ENCODE peak calls at places on chromosome 15, in eight cellular contexts. P is HCT116, H is endothelial cell of umbilical vein, G is transverse colon, C is lower lobe of right lung, R is iPS DF 6.9, S is heart right ventricle, T is IMR-90. Q is an unnamed sample. For H3K4me1, the result is how much of the 10 kb centered on the place peaks cover.

GRCh38 chr15:66783327-66784124 is 81.5 kb downstream of the SMAD6 start:
- DNase-seq in T (peak), G (no peak), R (no peak), P (no peak), H (no peak), C (no peak), S (no peak), Q (no peak)

GRCh38 chr15:67063689-67064606 is 1.5 kb upstream of the SMAD3 start:
- DNase-seq in H (no peak), S (peak), G (peak), T (peak), R (no peak), C (peak), P (peak), Q (no peak)

GRCh38 chr15:51093488-51093864 is 1.2 kb downstream of the TNFAIP8L3 start:
- DNase-seq in P (no peak), G (no peak), S (no peak), H (no peak), R (no peak), C (no peak), T (no peak), Q (no peak)

GRCh38 chr15:79184465-79184892 is 93.9 kb upstream of the RASGRF1 start:
- DNase-seq in P (peak), G (peak), T (peak), S (peak), H (peak), R (no peak), C (peak), Q (peak)

GRCh38 chr15:98903377-98904018 is 104.1 kb downstream of the PGPEP1L start:
- DNase-seq in P (no peak), T (peak), S (no peak), R (no peak), G (no peak), H (peak), C (no peak), Q (no peak)

GRCh38 chr15:83854314-83854713 is 200.4 kb downstream of the ADAMTSL3 start:
- DNase-seq in S (no peak), R (no peak), P (peak), T (peak), G (no peak), C (no peak), H (no peak), Q (no peak)

GRCh38 chr15:69225355-69226027 is 65.1 kb downstream of the GLCE start:
- DNase-seq in T (peak), S (no peak), G (no peak), P (peak), H (peak), R (no peak), C (no peak), Q (no peak)

GRCh38 chr15:31374489-31374888 is 47.9 kb downstream of the KLF13 start:
- DNase-seq in T (no peak), P (no peak), R (no peak), H (no peak), C (no peak), G (peak), S (no peak), Q (no peak)

GRCh38 chr15:85473455-85473854 is 93.1 kb downstream of the AKAP13 start:
- DNase-seq in T (peak), H (no peak), P (no peak), G (no peak), S (no peak), R (no peak), C (no peak), Q (no peak)

GRCh38 chr15:101210058-101210457 is 41.8 kb downstream of the CHSY1 start:
- DNase-seq in C (no peak), S (no peak), P (no peak), T (no peak), R (no peak), H (no peak), G (no peak), Q (no peak)

GRCh38 chr15:101210466-101210865 is 41.4 kb downstream of the CHSY1 start:
- DNase-seq in G (no peak), C (no peak), H (no peak), P (no peak), R (no peak), S (no peak), T (peak), Q (no peak)

GRCh38 chr15:101209285-101209821 is 42.5 kb downstream of the CHSY1 start:
- DNase-seq in T (no peak), S (no peak), G (no peak), R (no peak), H (peak), C (no peak), P (no peak), Q (no peak)

GRCh38 chr15:101206173-101206572 is 45.7 kb downstream of the CHSY1 start:
- DNase-seq in S (no peak), H (no peak), C (no peak), G (no peak), P (no peak), T (peak), R (no peak), Q (no peak)

GRCh38 chr15:101207867-101208288 is 44.0 kb downstream of the CHSY1 start:
- DNase-seq in S (no peak), H (no peak), C (no peak), G (peak), R (no peak), P (no peak), T (peak), Q (no peak)
- H3K4me1 ChIP-seq in S (under half), H (under half), C (half or more), G (half or more), R (under half), P (under half), T (under half), Q (half or more)

DNA sequence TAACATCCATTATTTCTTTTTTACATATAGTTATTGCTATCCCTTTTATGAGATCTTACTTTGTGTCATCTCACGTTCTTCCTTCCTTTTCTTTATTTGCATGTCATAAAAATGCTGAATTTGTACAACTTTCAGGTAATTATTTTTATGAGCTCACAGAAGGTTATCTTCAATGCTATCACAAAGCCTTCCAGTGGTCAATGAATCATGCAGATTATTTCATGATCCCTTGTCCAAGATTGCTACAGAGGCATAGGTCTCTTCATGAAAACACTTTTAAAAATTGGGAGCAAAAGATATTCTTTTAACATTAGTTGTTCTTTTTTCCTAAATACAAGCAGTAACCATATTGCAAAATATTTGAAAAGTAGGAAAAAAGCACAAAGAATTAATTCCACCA is 880.1 kb upstream of the NR2F2 start:
- DNase-seq in S (no peak), H (no peak), T (no peak), P (no peak), R (no peak), G (no peak), C (no peak), Q (no peak)
- H3K27ac ChIP-seq in S (no peak), H (no peak), T (no peak), P (no peak), R (no peak), G (no peak), C (no peak), Q (no peak)

DNA sequence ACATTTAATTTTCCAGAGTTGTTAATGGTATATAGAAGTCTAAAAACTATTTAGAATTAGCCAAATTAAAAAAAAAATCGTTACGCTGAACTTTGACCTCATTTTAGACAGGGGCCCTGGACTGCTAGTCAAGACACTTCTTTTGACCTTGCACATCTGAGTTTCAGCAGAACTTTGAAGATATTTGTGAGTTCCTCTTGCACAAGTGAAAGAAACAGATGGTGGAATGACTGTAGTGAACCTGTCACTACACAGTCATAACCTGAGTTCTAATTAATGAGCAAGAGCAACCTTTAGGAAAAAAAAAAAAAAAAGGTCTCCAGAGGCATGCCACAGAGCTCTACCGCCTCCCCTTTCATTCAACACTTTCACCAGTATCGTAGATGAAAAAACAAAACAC is 5.3 kb downstream of the MYO5C start:
- DNase-seq in P (no peak), T (no peak), C (no peak), G (no peak), S (no peak), R (no peak), H (no peak), Q (no peak)
- H3K4me1 ChIP-seq in P (under half), T (under half), C (under half), G (half or more), S (under half), R (under half), H (under half), Q (half or more)

GRCh38 chr15:90571063-90571541 is 41.4 kb downstream of the CRTC3 start:
- DNase-seq in P (peak), H (no peak), R (no peak), S (no peak), C (peak), T (no peak), G (peak), Q (no peak)
- H3K27ac ChIP-seq in P (no peak), H (no peak), R (no peak), S (peak), C (peak), T (no peak), G (peak), Q (no peak)

DNA sequence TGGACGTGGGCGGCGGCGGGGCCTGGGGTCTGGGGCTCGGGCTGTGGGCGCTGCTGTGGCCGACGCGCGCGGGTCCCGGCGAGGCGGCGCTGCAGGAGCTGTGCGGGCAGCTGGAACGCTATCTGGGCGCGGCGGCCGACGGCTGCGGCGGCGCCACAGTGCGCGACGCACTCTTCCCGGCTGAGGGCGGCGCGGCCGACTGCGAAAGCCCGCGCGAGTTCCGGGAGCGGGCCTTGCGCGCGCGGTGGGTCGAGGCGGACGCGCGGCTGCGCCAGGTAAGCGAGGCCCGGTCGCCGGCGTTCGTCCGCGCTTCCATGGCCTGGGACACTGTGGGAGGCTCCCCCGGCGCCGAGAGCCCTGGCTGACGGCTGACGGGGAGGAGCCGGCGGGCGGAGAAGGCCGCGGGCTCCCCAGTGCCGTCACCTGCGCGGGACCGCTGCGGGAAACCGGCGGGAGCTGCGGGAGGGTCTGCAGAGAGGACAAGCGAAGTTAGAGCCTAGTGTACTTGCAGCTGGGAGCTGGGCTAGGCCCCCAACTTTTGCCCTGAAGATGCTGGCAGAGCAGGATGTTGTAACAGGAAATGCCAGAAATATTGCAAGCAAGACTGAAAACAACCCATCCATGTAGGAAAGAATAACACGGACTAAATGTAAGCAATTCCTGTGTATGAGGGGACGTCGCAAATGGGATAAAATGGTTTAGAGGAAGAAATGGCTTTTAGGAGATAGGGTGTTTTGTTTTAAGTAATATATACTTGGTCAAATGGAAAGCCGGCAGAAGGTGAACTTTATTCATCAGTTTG is 834 bp downstream of the WHAMM start:
- DNase-seq in S (peak), H (peak), R (no peak), T (peak), G (peak), P (no peak), C (peak), Q (no peak)
- H3K4me1 ChIP-seq in S (under half), H (under half), R (under half), T (under half), G (under half), P (under half), C (under half), Q (under half)

DNA sequence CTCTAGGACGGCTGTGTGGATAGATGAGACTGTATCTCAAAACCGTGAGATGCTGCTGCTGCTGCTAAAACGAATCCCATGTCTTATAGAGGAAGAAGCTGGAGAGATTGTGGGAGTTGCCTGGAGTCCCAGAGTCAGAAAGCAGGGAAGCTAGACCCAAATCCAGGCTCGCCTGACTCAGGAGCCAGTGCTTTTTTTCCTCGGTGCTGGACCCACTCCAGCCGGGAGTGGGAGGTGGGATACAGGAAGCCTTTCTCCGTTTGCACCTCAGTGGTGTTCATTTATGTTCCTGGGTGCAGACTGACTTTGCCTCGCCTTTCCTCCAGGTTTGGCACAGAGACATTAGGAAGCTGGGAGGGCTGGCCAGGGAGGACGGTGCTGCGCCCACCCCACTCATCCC is 150.9 kb upstream of the LINGO1 start:
- DNase-seq in R (no peak), H (no peak), S (no peak), G (no peak), C (no peak), T (no peak), P (no peak), Q (no peak)
- H3K27ac ChIP-seq in R (no peak), H (no peak), S (no peak), G (no peak), C (no peak), T (no peak), P (no peak), Q (no peak)

DNA sequence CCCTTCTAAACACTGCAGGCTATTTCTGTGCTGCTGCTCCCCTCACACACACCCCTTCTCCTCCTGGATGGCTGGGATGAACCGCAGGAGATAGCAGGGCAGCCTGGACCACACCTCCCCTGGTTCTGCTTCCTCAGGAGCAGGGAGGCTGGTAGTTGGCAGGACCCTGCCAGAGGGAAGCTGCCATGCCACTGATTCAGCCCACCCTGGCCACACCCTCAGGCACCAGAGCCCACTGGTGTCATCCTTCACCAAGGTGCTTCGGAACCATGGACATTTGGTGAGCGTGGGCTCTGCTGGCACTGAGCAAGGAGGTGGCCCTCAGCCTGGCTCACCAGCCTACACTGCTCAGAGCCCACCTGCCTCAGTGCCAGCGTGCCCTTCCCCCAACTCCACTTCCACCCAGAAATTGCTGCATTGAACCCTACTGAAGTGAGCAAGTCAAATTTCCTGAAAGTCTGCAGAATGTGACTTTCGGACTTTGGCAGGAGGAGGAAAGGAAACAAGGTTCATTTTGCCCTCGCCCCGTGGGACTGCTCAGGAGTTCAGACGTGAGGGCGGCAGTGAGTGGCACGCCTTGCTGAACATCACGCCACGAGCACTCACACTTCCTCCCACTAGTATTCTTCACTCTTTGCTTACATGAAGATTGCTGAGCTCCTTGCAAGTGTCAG is 26.3 kb downstream of the BMF start:
- DNase-seq in C (no peak), P (no peak), H (peak), R (no peak), S (no peak), G (peak), T (no peak), Q (no peak)
- H3K4me1 ChIP-seq in C (under half), P (under half), H (under half), R (under half), S (under half), G (under half), T (under half), Q (under half)

GRCh38 chr15:44087578-44088190 is 107.4 kb downstream of the FRMD5 start:
- DNase-seq in H (peak), G (no peak), C (no peak), T (peak), S (no peak), P (peak), R (no peak), Q (peak)

GRCh38 chr15:44081223-44082013 is 113.7 kb downstream of the FRMD5 start:
- DNase-seq in T (peak), P (no peak), S (no peak), C (no peak), H (peak), G (no peak), R (no peak), Q (no peak)

GRCh38 chr15:44084171-44084570 is 110.9 kb downstream of the FRMD5 start:
- DNase-seq in T (no peak), S (no peak), P (no peak), H (peak), G (no peak), R (no peak), C (no peak), Q (no peak)

GRCh38 chr15:44084728-44085127 is 110.3 kb downstream of the FRMD5 start:
- DNase-seq in T (no peak), R (no peak), H (no peak), C (no peak), P (no peak), S (no peak), G (no peak), Q (no peak)

DNA sequence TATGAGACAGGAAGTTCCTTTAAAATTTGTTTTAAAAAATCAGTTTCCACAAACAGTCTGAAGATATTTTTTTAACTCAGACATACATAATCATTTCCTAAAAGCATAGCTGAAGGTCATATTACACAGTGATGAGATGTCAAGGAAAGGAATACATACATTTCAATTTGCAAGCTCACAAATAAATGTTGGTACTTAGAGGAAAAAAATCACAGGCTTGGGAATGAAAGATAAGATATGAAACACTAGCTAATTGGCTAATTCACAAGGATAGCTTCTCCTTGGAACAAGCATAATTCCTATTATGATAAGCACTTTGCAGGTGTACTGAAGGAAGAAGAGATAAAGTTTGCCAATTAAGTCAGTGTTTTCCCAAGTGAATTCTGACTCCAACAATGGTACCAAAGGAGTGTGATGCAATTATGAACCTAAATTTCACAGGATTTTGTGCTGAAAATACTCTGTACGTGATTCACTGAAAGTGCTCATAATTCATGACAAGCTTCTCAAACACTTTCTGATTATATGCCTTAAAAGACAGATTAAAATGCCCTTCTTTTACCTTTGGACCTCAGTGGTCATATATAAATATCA is 112.4 kb downstream of the FRMD5 start:
- DNase-seq in G (no peak), R (no peak), S (no peak), T (peak), P (no peak), C (no peak), H (peak), Q (no peak)
- H3K27ac ChIP-seq in G (no peak), R (no peak), S (no peak), T (no peak), P (no peak), C (no peak), H (peak), Q (peak)

GRCh38 chr15:93359780-93360161 is 270.8 kb upstream of the RGMA start:
- DNase-seq in T (no peak), R (no peak), C (no peak), P (no peak), G (no peak), H (no peak), S (no peak), Q (no peak)
- H3K4me1 ChIP-seq in T (under half), R (under half), C (under half), P (under half), G (under half), H (under half), S (under half), Q (under half)

DNA sequence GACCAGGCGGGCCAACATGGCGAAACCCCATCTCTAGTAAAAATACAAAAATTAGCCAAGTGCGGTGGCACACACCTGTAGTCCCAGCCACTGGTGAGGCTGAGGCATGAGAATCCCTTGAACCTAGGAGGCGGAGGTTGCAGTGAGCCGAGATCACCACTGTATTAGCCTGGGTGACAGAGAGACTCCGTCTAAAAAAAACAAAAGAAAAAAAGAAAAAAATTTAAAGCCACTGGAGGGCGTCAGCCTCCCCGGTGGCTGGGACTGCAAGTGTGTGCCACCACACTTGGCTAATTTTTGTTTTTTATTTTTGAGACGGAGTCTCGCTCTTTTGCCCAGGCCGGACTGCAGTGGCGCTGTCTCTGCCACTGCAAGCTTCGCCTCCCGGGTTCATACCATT is 7.9 kb downstream of the RTF1 start:
- DNase-seq in R (no peak), P (no peak), H (no peak), T (no peak), S (no peak), C (no peak), G (no peak), Q (no peak)
- H3K27ac ChIP-seq in R (no peak), P (no peak), H (no peak), T (no peak), S (no peak), C (no peak), G (no peak), Q (no peak)

Q was measured in Panc1.